ENCODE peak calls at places on chromosomes 16 and 17, in seven cellular contexts. U, I, L, T, J, M and Z are unnamed samples.

GRCh38 chr17:76504117-76504516 is 2.9 kb upstream of the RHBDF2 start:
- DNase-seq in U (peak; percentile 42), I (no peak), L (no peak), T (no peak), J (no peak), M (no peak), Z (no peak)

GRCh38 chr17:2040219-2040827 is 1.5 kb upstream of the OVCA2 start:
- DNase-seq in U (no peak), I (no peak), L (no peak), T (no peak), J (no peak), M (no peak), Z (no peak)

GRCh38 chr16:67883872-67884261 is 818 bp upstream of the NRN1L start:
- DNase-seq in U (peak; percentile 43), I (peak; percentile 79), L (peak; percentile 77), T (peak; percentile 92), J (no peak), M (peak; percentile 36), Z (peak; percentile 76)

GRCh38 chr17:50863221-50863843 is 2.8 kb downstream of the TOB1 start:
- DNase-seq in U (peak; percentile 38), I (no peak), L (no peak), T (no peak), J (no peak), M (no peak), Z (peak; percentile 43)

GRCh38 chr16:49630783-49631182 is 225.1 kb downstream of the ZNF423 start:
- DNase-seq in U (no peak), I (no peak), L (no peak), T (no peak), J (no peak), M (no peak), Z (no peak)

GRCh38 chr17:3647769-3648540 is 11.4 kb downstream of the CTNS start:
- DNase-seq in U (peak; percentile 34), I (no peak), L (peak; percentile 77), T (peak; percentile 82), J (no peak), M (peak; percentile 53), Z (peak; percentile 77)

GRCh38 chr17:81161536-81161935 is 3.8 kb upstream of the PVALEF start:
- DNase-seq in U (no peak), I (peak; percentile 35), L (no peak), T (peak; percentile 62), J (no peak), M (no peak), Z (no peak)

GRCh38 chr16:12900599-12901203 is 697 bp upstream of the SHISA9 start:
- DNase-seq in U (no peak), I (no peak), L (no peak), T (no peak), J (no peak), M (no peak), Z (no peak)

GRCh38 chr16:24077292-24077691 is 178.8 kb upstream of the CACNG3 start:
- DNase-seq in U (no peak), I (no peak), L (no peak), T (no peak), J (no peak), M (no peak), Z (no peak)

GRCh38 chr16:11085025-11085485 is 140.7 kb downstream of the CLEC16A start:
- DNase-seq in U (no peak), I (no peak), L (no peak), T (no peak), J (no peak), M (no peak), Z (no peak)

GRCh38 chr16:24151482-24151939 is 104.6 kb upstream of the CACNG3 start:
- DNase-seq in U (no peak), I (no peak), L (no peak), T (no peak), J (no peak), M (no peak), Z (no peak)

GRCh38 chr17:17628388-17629008 is 37.0 kb upstream of the PEMT start:
- DNase-seq in U (peak; percentile 67), I (no peak), L (peak; percentile 69), T (no peak), J (no peak), M (no peak), Z (no peak)

GRCh38 chr17:27381007-27381501 is 75.2 kb upstream of the KSR1 start:
- DNase-seq in U (peak; percentile 68), I (peak; percentile 86), L (peak; percentile 75), T (peak; percentile 93), J (no peak), M (peak; percentile 70), Z (peak; percentile 42)

GRCh38 chr17:69961488-69962145 is 113.4 kb upstream of the KCNJ16 start:
- DNase-seq in U (peak; percentile 35), I (no peak), L (no peak), T (no peak), J (no peak), M (peak; percentile 16), Z (peak; percentile 3)

GRCh38 chr17:62098623-62099231 is 33.6 kb upstream of the MED13 start:
- DNase-seq in U (peak; percentile 80), I (no peak), L (no peak), T (no peak), J (no peak), M (no peak), Z (no peak)
- H3K4me3 ChIP-seq in U (peak overlapping the region; percentile 10), I (no peak overlapping the region), L (no peak overlapping the region), T (no peak overlapping the region), J (no peak overlapping the region), M (no peak overlapping the region), Z (no peak overlapping the region)

GRCh38 chr17:45720386-45720785 is 63.7 kb upstream of the CRHR1 start:
- DNase-seq in U (no peak), I (no peak), L (no peak), T (no peak), J (no peak), M (no peak), Z (no peak)

GRCh38 chr17:45715787-45716186 is 68.3 kb upstream of the CRHR1 start:
- DNase-seq in U (no peak), I (no peak), L (no peak), T (no peak), J (no peak), M (no peak), Z (no peak)

GRCh38 chr17:45718791-45719190 is 65.3 kb upstream of the CRHR1 start:
- DNase-seq in U (no peak), I (no peak), L (no peak), T (no peak), J (no peak), M (no peak), Z (no peak)

GRCh38 chr17:45722161-45722560 is 62.0 kb upstream of the CRHR1 start:
- DNase-seq in U (no peak), I (no peak), L (no peak), T (no peak), J (no peak), M (no peak), Z (no peak)

GRCh38 chr17:45719335-45720071 is 64.6 kb upstream of the CRHR1 start:
- DNase-seq in U (no peak), I (no peak), L (no peak), T (no peak), J (no peak), M (no peak), Z (peak; percentile 74)
- TF ChIP-seq CTCF in U (peak; percentile 7), I (no peak), L (no peak), T (no peak), J (no peak), M (no peak), Z (peak; percentile 60)

GRCh38 chr17:72117748-72118587 is 2.9 kb upstream of the SOX9 start:
- DNase-seq in U (no peak), I (no peak), L (peak; percentile 60), T (peak; percentile 77), J (no peak), M (no peak), Z (peak; percentile 32)

GRCh38 chr17:72120878-72121163 is at the start of gene SOX9:
- DNase-seq in U (peak; percentile 79), I (peak; percentile 85), L (peak; percentile 89), T (peak; percentile 85), J (no peak), M (peak; percentile 91), Z (peak; percentile 97)

GRCh38 chr17:72119963-72120877 is 600 bp upstream of the SOX9 start:
- DNase-seq in U (peak; percentile 37), I (no peak), L (peak; percentile 71), T (peak; percentile 74), J (no peak), M (peak; percentile 19), Z (peak; percentile 84)

GRCh38 chr17:72118588-72119279 is 2.1 kb upstream of the SOX9 start:
- DNase-seq in U (peak; percentile 38), I (no peak), L (peak; percentile 72), T (no peak), J (no peak), M (peak; percentile 78), Z (peak; percentile 90)

DNA sequence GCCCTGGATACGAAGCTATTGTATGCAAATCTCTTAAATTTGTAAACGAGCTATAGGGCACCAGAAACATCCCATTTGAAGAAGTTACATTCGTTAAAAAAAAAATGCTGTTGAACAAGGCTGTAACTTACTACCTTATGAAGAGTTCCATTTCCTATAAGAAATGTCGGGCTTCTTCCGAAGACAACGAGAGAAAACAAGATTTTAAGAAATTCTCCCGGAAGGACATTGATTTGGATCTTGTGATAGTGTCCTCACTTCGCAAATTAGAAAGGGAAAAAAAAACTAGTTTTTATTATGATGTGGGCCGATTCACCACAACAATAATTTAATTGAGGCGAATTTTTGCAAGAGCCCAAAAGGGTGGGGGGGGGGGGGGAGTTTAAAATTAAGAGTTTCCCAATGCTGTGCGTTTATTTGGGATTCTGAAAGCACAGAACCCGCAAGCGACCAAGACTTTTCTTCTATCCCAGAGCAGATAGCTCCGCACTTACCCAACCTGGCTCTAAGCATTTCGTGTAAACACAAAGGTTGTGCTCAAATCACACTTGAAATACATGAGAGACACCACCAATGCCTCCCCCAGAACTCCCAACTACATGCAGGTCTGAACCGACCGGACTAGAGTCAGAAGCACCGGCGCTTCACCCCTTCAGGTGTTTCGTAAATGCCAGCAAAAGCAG is 1.4 kb upstream of the SOX9 start:
- DNase-seq in U (no peak), I (no peak), L (no peak), T (no peak), J (no peak), M (no peak), Z (peak; percentile 61)
- H3K4me3 ChIP-seq in U (peak overlapping the region; percentile 38), I (peak overlapping the region; percentile 59), L (no peak overlapping the region), T (no peak overlapping the region), J (no peak overlapping the region), M (peak overlapping the region; percentile 70), Z (peak overlapping the region; percentile 68)

GRCh38 chr16:3490911-3491629 is 4.2 kb downstream of the C16orf90 start:
- DNase-seq in U (no peak), I (peak; percentile 41), L (no peak), T (peak; percentile 51), J (no peak), M (no peak), Z (no peak)
- TF ChIP-seq CTCF in U (peak; percentile 3), I (no peak), L (no peak), T (no peak), J (no peak), M (no peak), Z (no peak)